ENCODE peak calls at places on chromosomes 16 and 17, in eight cellular contexts. X, H, K, P, N, W, R and U are unnamed samples.

GRCh38 chr17:49372428-49372827 is 10.4 kb upstream of the ZNF652 start:
- DNase-seq in X (no peak), H (no peak), K (no peak), P (no peak), N (no peak), W (no peak), R (no peak), U (no peak)

GRCh38 chr16:27460663-27461482 is 58.9 kb downstream of the IL21R start:
- DNase-seq in X (no peak), H (no peak), K (no peak), P (no peak), N (no peak), W (no peak), R (no peak), U (peak; percentile 18)

GRCh38 chr16:86325360-86325759 is 185.0 kb upstream of the FOXF1 start:
- DNase-seq in X (no peak), H (no peak), K (no peak), P (no peak), N (no peak), W (no peak), R (no peak), U (no peak)

GRCh38 chr17:64003526-64004121 is 5.5 kb downstream of the PRR29 start:
- DNase-seq in X (no peak), H (no peak), K (no peak), P (no peak), N (no peak), W (no peak), R (no peak), U (no peak)

GRCh38 chr17:76568771-76569170 is 16.9 kb downstream of the ST6GALNAC2 start:
- DNase-seq in X (no peak), H (no peak), K (no peak), P (no peak), N (no peak), W (no peak), R (no peak), U (no peak)

GRCh38 chr17:81388612-81389367 is 6.5 kb upstream of the BAHCC1 start:
- DNase-seq in X (no peak), H (no peak), K (peak; percentile 60), P (peak; percentile 89), N (no peak), W (no peak), R (peak; percentile 20), U (no peak)

GRCh38 chr16:12094537-12095265 is 118.2 kb downstream of the SNX29 start:
- DNase-seq in X (no peak), H (no peak), K (no peak), P (no peak), N (no peak), W (no peak), R (no peak), U (no peak)

GRCh38 chr16:58265480-58266052 is 29.3 kb downstream of the PRSS54 start:
- DNase-seq in X (no peak), H (no peak), K (no peak), P (no peak), N (no peak), W (no peak), R (no peak), U (no peak)

GRCh38 chr16:31125844-31126243 is 8.4 kb downstream of the KAT8 start:
- DNase-seq in X (no peak), H (no peak), K (no peak), P (no peak), N (no peak), W (no peak), R (no peak), U (no peak)

GRCh38 chr16:4570688-4571321 is 14.7 kb downstream of the C16orf96 start:
- DNase-seq in X (no peak), H (no peak), K (peak; percentile 90), P (peak; percentile 91), N (no peak), W (no peak), R (no peak), U (no peak)

GRCh38 chr16:54175169-54175551 is 111.4 kb downstream of the IRX3 start:
- DNase-seq in X (no peak), H (no peak), K (no peak), P (no peak), N (no peak), W (no peak), R (no peak), U (no peak)

GRCh38 chr16:73082608-73083007 is 34.7 kb upstream of the ZFHX3 start:
- DNase-seq in X (peak; percentile 59), H (peak; percentile 91), K (peak; percentile 30), P (no peak), N (no peak), W (peak; percentile 57), R (no peak), U (peak; percentile 84)

GRCh38 chr16:24853830-24854229 is 8.1 kb downstream of the SLC5A11 start:
- DNase-seq in X (no peak), H (peak; percentile 73), K (peak; percentile 20), P (no peak), N (no peak), W (no peak), R (peak; percentile 44), U (no peak)

GRCh38 chr16:82523786-82524185 is 103.0 kb upstream of the CDH13 start:
- DNase-seq in X (no peak), H (no peak), K (no peak), P (no peak), N (no peak), W (no peak), R (no peak), U (no peak)

GRCh38 chr17:57259817-57260216 is 3.5 kb downstream of the MSI2 start:
- DNase-seq in X (no peak), H (no peak), K (no peak), P (no peak), N (no peak), W (no peak), R (no peak), U (no peak)

GRCh38 chr17:33642002-33642401 is 348.9 kb upstream of the ASIC2 start:
- DNase-seq in X (no peak), H (no peak), K (no peak), P (peak; percentile 40), N (no peak), W (no peak), R (no peak), U (no peak)

GRCh38 chr17:40399185-40399584 is 18.5 kb downstream of the TOP2A start:
- DNase-seq in X (peak; percentile 59), H (peak; percentile 77), K (no peak), P (peak; percentile 67), N (no peak), W (peak; percentile 32), R (peak; percentile 82), U (peak; percentile 48)

GRCh38 chr17:80504671-80505413 is 28.4 kb upstream of the NPTX1 start:
- DNase-seq in X (peak; percentile 17), H (peak; percentile 19), K (no peak), P (no peak), N (no peak), W (no peak), R (no peak), U (no peak)